ENCODE peak calls at places on chromosomes 2 and 18, in five cellular contexts. One of them, this sample, is unnamed.

GRCh38 chr2:167992258-167992657 is 255.1 kb downstream of the STK39 start:
- DNase-seq in MM.1S: no peak
- DNase-seq in Panc1: no peak
- DNase-seq in fibroblast of villous mesenchyme: no peak
- DNase-seq in testis: no peak
- DNase-seq in this sample: no peak

GRCh38 chr2:233400961-233401360 is 46.7 kb downstream of the DGKD start:
- DNase-seq in fibroblast of villous mesenchyme: no peak
- DNase-seq in MM.1S: no peak
- DNase-seq in Panc1: no peak
- DNase-seq in testis: no peak
- DNase-seq in this sample: no peak

GRCh38 chr2:551621-552020 is 125.6 kb downstream of the TMEM18 start:
- DNase-seq in fibroblast of villous mesenchyme: no peak
- DNase-seq in testis: no peak
- DNase-seq in Panc1: no peak
- DNase-seq in MM.1S: no peak
- DNase-seq in this sample: no peak

GRCh38 chr2:97870396-97870843 is 125.3 kb downstream of the TMEM131 start:
- DNase-seq in testis: no peak
- DNase-seq in MM.1S: peak
- DNase-seq in Panc1: peak
- DNase-seq in fibroblast of villous mesenchyme: peak
- DNase-seq in this sample: no peak

GRCh38 chr2:233461481-233461891 is 105.1 kb downstream of the USP40 start:
- DNase-seq in fibroblast of villous mesenchyme: no peak
- DNase-seq in MM.1S: no peak
- DNase-seq in testis: no peak
- DNase-seq in Panc1: no peak
- DNase-seq in this sample: no peak

GRCh38 chr2:45793564-45793963 is 142.1 kb downstream of the PRKCE start:
- DNase-seq in fibroblast of villous mesenchyme: no peak
- DNase-seq in MM.1S: no peak
- DNase-seq in testis: no peak
- DNase-seq in Panc1: no peak
- DNase-seq in this sample: no peak

GRCh38 chr2:191845876-191846786 is 757 bp downstream of the CAVIN2 start:
- DNase-seq in fibroblast of villous mesenchyme: no peak
- DNase-seq in Panc1: no peak
- DNase-seq in MM.1S: no peak
- DNase-seq in testis: no peak
- DNase-seq in this sample: no peak

GRCh38 chr2:85309699-85310321 is 18.0 kb downstream of the TGOLN2 start:
- DNase-seq in fibroblast of villous mesenchyme: no peak
- DNase-seq in Panc1: no peak
- DNase-seq in MM.1S: peak
- DNase-seq in testis: no peak
- DNase-seq in this sample: no peak

GRCh38 chr2:70132244-70133126 is 45.2 kb downstream of the PCBP1 start:
- DNase-seq in Panc1: no peak
- DNase-seq in fibroblast of villous mesenchyme: peak
- DNase-seq in testis: peak
- DNase-seq in MM.1S: peak
- DNase-seq in this sample: peak

GRCh38 chr18:76252880-76253279 is 242.2 kb downstream of the ZNF516 start:
- DNase-seq in Panc1: no peak
- DNase-seq in testis: no peak
- DNase-seq in MM.1S: peak
- DNase-seq in fibroblast of villous mesenchyme: peak
- DNase-seq in this sample: no peak

GRCh38 chr2:190722061-190722759 is 73.3 kb downstream of the NAB1 start:
- DNase-seq in Panc1: no peak
- DNase-seq in MM.1S: no peak
- DNase-seq in testis: no peak
- DNase-seq in fibroblast of villous mesenchyme: no peak
- DNase-seq in this sample: no peak

GRCh38 chr18:76518543-76519155 is 23.6 kb upstream of the ZNF516 start:
- DNase-seq in testis: peak
- DNase-seq in fibroblast of villous mesenchyme: peak
- DNase-seq in Panc1: no peak
- DNase-seq in MM.1S: no peak
- DNase-seq in this sample: peak

GRCh38 chr18:62529597-62529996 is 6.8 kb downstream of the ZCCHC2 start:
- DNase-seq in fibroblast of villous mesenchyme: no peak
- DNase-seq in testis: no peak
- DNase-seq in MM.1S: no peak
- DNase-seq in Panc1: no peak
- DNase-seq in this sample: no peak

GRCh38 chr18:62526098-62527025 is 3.5 kb downstream of the ZCCHC2 start:
- DNase-seq in testis: peak
- DNase-seq in Panc1: no peak
- DNase-seq in fibroblast of villous mesenchyme: peak
- DNase-seq in MM.1S: peak
- DNase-seq in this sample: peak

GRCh38 chr18:62536005-62536404 is 13.2 kb downstream of the ZCCHC2 start:
- DNase-seq in testis: no peak
- DNase-seq in Panc1: no peak
- DNase-seq in fibroblast of villous mesenchyme: no peak
- DNase-seq in MM.1S: no peak
- DNase-seq in this sample: no peak

GRCh38 chr18:62531931-62532330 is 9.1 kb downstream of the ZCCHC2 start:
- DNase-seq in Panc1: no peak
- DNase-seq in fibroblast of villous mesenchyme: no peak
- DNase-seq in testis: no peak
- DNase-seq in MM.1S: no peak
- DNase-seq in this sample: no peak

GRCh38 chr18:62531078-62531477 is 8.3 kb downstream of the ZCCHC2 start:
- DNase-seq in Panc1: no peak
- DNase-seq in testis: no peak
- DNase-seq in MM.1S: no peak
- DNase-seq in fibroblast of villous mesenchyme: no peak
- DNase-seq in this sample: no peak
- H3K4me3 ChIP-seq in Panc1: no peak
- H3K4me3 ChIP-seq in testis: no peak
- H3K4me3 ChIP-seq in MM.1S: no peak
- H3K4me3 ChIP-seq in fibroblast of villous mesenchyme: no peak
- H3K4me3 ChIP-seq in this sample: no peak

GRCh38 chr2:177296047-177296446 is 31.5 kb upstream of the NFE2L2 start:
- DNase-seq in Panc1: no peak
- DNase-seq in fibroblast of villous mesenchyme: peak
- DNase-seq in testis: no peak
- DNase-seq in MM.1S: peak
- DNase-seq in this sample: no peak
- TF ChIP-seq CTCF in Panc1: peak
- TF ChIP-seq CTCF in fibroblast of villous mesenchyme: peak
- TF ChIP-seq CTCF in testis: peak
- TF ChIP-seq CTCF in MM.1S: peak
- TF ChIP-seq CTCF in this sample: peak

DNA sequence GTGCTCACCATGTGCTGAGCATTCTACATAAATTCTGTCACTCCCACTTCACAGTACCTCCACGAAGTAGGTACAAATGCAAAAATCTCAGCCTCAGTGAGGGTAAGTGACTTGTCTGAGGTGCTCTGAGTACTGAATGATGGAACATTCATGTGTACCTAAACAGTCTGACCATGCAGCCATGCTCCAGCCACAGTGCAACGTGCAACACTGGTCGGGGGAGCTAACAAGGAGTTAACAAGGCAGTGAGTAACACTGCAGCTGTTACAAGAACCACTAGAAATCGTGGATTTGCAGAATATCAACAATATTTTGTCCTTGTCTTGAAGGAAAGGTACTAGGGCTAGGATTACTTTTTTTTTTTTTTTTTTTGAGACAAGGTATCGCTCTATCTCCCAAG is 36.6 kb upstream of the NDUFV2 start:
- DNase-seq in testis: no peak
- DNase-seq in fibroblast of villous mesenchyme: no peak
- DNase-seq in Panc1: no peak
- DNase-seq in MM.1S: peak
- DNase-seq in this sample: no peak
- H3K4me3 ChIP-seq in testis: no peak
- H3K4me3 ChIP-seq in fibroblast of villous mesenchyme: no peak
- H3K4me3 ChIP-seq in Panc1: no peak
- H3K4me3 ChIP-seq in MM.1S: peak
- H3K4me3 ChIP-seq in this sample: no peak

DNA sequence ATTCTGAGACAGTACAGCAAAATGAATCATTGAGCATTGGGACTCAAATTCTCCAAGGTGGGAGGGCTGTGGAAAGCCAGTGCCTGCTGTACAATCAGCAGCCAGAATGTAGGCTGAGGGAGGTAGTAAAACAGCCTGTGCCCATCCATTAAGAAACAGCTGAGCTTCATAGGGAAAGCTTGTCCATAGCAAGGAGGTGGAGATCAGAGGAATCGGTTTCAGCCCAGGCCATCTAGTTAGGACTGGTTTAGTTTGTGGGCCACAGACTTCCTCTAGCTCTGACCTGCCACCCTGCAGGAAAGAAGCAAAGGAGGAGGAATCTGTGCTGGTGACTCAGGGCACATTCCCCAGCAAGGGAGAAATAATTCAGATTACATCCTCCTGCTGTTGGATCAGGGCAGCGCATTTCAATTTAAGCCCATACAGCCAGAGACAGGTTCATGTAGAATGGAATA is 333.4 kb downstream of the SETBP1 start:
- DNase-seq in fibroblast of villous mesenchyme: peak
- DNase-seq in MM.1S: no peak
- DNase-seq in testis: no peak
- DNase-seq in Panc1: no peak
- DNase-seq in this sample: no peak
- TF ChIP-seq CTCF in fibroblast of villous mesenchyme: peak
- TF ChIP-seq CTCF in MM.1S: no peak
- TF ChIP-seq CTCF in testis: no peak
- TF ChIP-seq CTCF in Panc1: no peak
- TF ChIP-seq CTCF in this sample: no peak

GRCh38 chr2:220090050-220090449 is 462.6 kb downstream of the SLC4A3 start:
- DNase-seq in Panc1: no peak
- DNase-seq in testis: no peak
- DNase-seq in fibroblast of villous mesenchyme: no peak
- DNase-seq in MM.1S: no peak
- DNase-seq in this sample: no peak
- H3K4me3 ChIP-seq in Panc1: no peak
- H3K4me3 ChIP-seq in testis: no peak
- H3K4me3 ChIP-seq in fibroblast of villous mesenchyme: no peak
- H3K4me3 ChIP-seq in MM.1S: no peak
- H3K4me3 ChIP-seq in this sample: no peak

DNA sequence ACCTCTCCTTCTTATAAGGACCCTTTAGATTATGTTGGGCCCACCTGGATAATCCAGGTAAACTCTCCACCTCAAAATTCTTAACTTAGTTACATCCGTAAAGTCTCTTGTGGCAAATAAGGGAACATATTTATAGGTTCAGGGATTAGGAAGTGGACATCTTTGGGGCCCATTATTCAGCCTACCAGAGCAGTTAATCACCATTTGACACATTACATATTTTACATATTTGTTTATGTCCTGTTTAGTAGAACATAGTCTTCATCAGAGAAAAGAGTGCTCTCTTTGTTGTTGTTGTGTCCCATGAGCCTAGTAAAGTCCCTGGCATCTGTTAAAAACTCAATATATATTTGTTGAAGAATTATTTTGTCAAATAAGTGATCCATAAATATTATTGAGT is 134.0 kb upstream of the SPATS2L start:
- DNase-seq in testis: no peak
- DNase-seq in fibroblast of villous mesenchyme: no peak
- DNase-seq in Panc1: no peak
- DNase-seq in MM.1S: no peak
- DNase-seq in this sample: no peak
- TF ChIP-seq CTCF in testis: no peak
- TF ChIP-seq CTCF in fibroblast of villous mesenchyme: no peak
- TF ChIP-seq CTCF in Panc1: no peak
- TF ChIP-seq CTCF in MM.1S: no peak
- TF ChIP-seq CTCF in this sample: no peak

DNA sequence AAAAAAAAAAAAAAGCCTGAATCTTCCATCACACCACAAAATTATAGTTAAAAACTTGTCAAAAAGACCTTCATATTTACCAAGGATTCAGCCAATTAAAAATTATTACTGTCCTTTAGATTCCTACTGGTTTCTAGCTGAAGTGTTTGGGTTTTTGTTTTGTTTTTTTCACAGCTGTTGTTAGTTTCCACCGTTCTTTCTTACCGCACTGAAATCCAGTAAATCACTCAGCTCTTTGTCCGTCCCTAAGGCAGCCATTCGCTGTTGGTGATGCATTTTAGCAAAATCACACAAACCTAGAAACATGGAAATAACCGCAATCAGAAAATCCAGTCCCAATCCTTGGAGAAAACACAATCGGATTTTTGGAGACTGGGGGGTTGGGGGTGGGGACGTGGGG is 1.2 kb downstream of the TCF4 start:
- DNase-seq in fibroblast of villous mesenchyme: peak
- DNase-seq in Panc1: no peak
- DNase-seq in testis: no peak
- DNase-seq in MM.1S: no peak
- DNase-seq in this sample: no peak
- H3K4me3 ChIP-seq in fibroblast of villous mesenchyme: peak
- H3K4me3 ChIP-seq in Panc1: peak
- H3K4me3 ChIP-seq in testis: peak
- H3K4me3 ChIP-seq in MM.1S: no peak
- H3K4me3 ChIP-seq in this sample: no peak

GRCh38 chr2:3463156-3463835 is 56.0 kb downstream of the ADI1 start:
- DNase-seq in Panc1: no peak
- DNase-seq in fibroblast of villous mesenchyme: no peak
- DNase-seq in testis: no peak
- DNase-seq in MM.1S: no peak
- DNase-seq in this sample: no peak

GRCh38 chr2:3461781-3462492 is 57.4 kb downstream of the ADI1 start:
- DNase-seq in Panc1: peak
- DNase-seq in testis: peak
- DNase-seq in MM.1S: peak
- DNase-seq in fibroblast of villous mesenchyme: peak
- DNase-seq in this sample: no peak

GRCh38 chr2:3460831-3461544 is 58.3 kb downstream of the ADI1 start:
- DNase-seq in Panc1: no peak
- DNase-seq in MM.1S: no peak
- DNase-seq in testis: peak
- DNase-seq in fibroblast of villous mesenchyme: no peak
- DNase-seq in this sample: no peak

GRCh38 chr2:3463914-3464313 is 55.4 kb downstream of the ADI1 start:
- DNase-seq in Panc1: no peak
- DNase-seq in testis: no peak
- DNase-seq in fibroblast of villous mesenchyme: no peak
- DNase-seq in MM.1S: no peak
- DNase-seq in this sample: no peak

GRCh38 chr2:3462493-3463104 is 56.7 kb downstream of the ADI1 start:
- DNase-seq in testis: no peak
- DNase-seq in Panc1: no peak
- DNase-seq in MM.1S: no peak
- DNase-seq in fibroblast of villous mesenchyme: no peak
- DNase-seq in this sample: no peak
- TF ChIP-seq CTCF in testis: no peak
- TF ChIP-seq CTCF in Panc1: no peak
- TF ChIP-seq CTCF in MM.1S: no peak
- TF ChIP-seq CTCF in fibroblast of villous mesenchyme: no peak
- TF ChIP-seq CTCF in this sample: no peak

This sample was measured in colonic mucosa.